ENCODE peak calls at places on chromosomes 16 and 17, in six cellular contexts. K is fibroblast of lung, P is K562, O is kidney, B is mammary epithelial cell, R is IMR-90. X is an unnamed sample.

GRCh38 chr17:10162034-10162433 is 36.4 kb downstream of the GAS7 start:
- DNase-seq in K (no peak), P (no peak), O (no peak), B (no peak), R (no peak), X (no peak)

GRCh38 chr16:11691235-11691634 is 23.0 kb downstream of the SNN start:
- DNase-seq in K (no peak), P (no peak), O (no peak), B (no peak), R (no peak), X (no peak)

GRCh38 chr17:43125967-43126910 is 1.1 kb upstream of the BRCA1 start:
- DNase-seq in K (no peak), P (peak), O (peak), B (peak), R (no peak), X (no peak)

GRCh38 chr17:40303706-40304450 is 5.1 kb upstream of the RARA start:
- DNase-seq in K (peak), P (no peak), O (no peak), B (no peak), R (peak), X (no peak)

GRCh38 chr17:35864853-35865252 is 3.8 kb downstream of the HEATR9 start:
- DNase-seq in K (no peak), P (no peak), O (no peak), B (no peak), R (no peak), X (no peak)

GRCh38 chr16:89102035-89102776 is 8.6 kb downstream of the ACSF3 start:
- DNase-seq in K (no peak), P (no peak), O (peak), B (no peak), R (no peak), X (no peak)

GRCh38 chr17:38609280-38610031 is 3.7 kb upstream of the SRCIN1 start:
- DNase-seq in K (no peak), P (no peak), O (no peak), B (no peak), R (no peak), X (no peak)

GRCh38 chr17:77054926-77055325 is 85.8 kb upstream of the SEC14L1 start:
- DNase-seq in K (no peak), P (no peak), O (no peak), B (no peak), R (no peak), X (no peak)

GRCh38 chr17:1871743-1872142 is 41.9 kb downstream of the RPA1 start:
- DNase-seq in K (no peak), P (no peak), O (no peak), B (no peak), R (no peak), X (no peak)

GRCh38 chr17:68868708-68869107 is 86.5 kb downstream of the ABCA8 start:
- DNase-seq in K (peak), P (no peak), O (no peak), B (no peak), R (peak), X (peak)

GRCh38 chr16:88610080-88610479 is 28.3 kb upstream of the IL17C start:
- DNase-seq in K (no peak), P (no peak), O (no peak), B (no peak), R (no peak), X (no peak)

GRCh38 chr17:50117202-50118040 is 12.5 kb downstream of the SAMD14 start:
- DNase-seq in K (peak), P (peak), O (peak), B (peak), R (peak), X (peak)

GRCh38 chr17:21202512-21202911 is 11.4 kb downstream of the TMEM11 start:
- DNase-seq in K (no peak), P (no peak), O (no peak), B (no peak), R (no peak), X (no peak)

GRCh38 chr17:46832945-46833839 is 14.7 kb upstream of the WNT3 start:
- DNase-seq in K (peak), P (no peak), O (no peak), B (no peak), R (peak), X (no peak)

GRCh38 chr17:29589524-29590260 is at the start of gene GIT1:
- DNase-seq in K (peak), P (peak), O (peak), B (peak), R (peak), X (peak)

GRCh38 chr17:29588017-29588557 is 1.4 kb downstream of the GIT1 start:
- DNase-seq in K (peak), P (no peak), O (no peak), B (no peak), R (no peak), X (peak)

GRCh38 chr17:29586676-29587469 is 2.6 kb downstream of the GIT1 start:
- DNase-seq in K (no peak), P (no peak), O (no peak), B (no peak), R (no peak), X (no peak)

GRCh38 chr17:29588561-29589411 is 662 bp downstream of the GIT1 start:
- DNase-seq in K (peak), P (peak), O (peak), B (no peak), R (peak), X (no peak)

DNA sequence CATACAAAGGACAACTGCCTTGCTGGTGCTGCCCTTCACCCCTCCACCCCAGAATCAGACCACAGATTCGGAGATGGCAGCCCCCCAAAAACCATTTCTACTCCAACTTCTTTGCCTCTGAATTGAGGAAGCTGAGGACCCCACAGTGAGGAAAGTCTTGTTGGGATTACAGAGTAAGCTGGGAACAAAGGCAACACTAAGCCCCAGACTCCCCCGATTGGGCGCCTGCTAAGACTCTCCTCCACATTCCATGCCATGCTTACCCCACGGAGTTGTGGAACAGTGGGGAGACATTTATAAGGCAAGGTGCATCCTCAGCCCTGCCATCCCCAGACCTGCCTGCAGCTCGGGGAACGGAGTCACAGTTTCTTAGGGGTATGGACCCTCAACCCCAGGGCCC is 1.9 kb downstream of the GIT1 start:
- DNase-seq in K (no peak), P (no peak), O (no peak), B (no peak), R (no peak), X (no peak)
- H3K4me3 ChIP-seq in K (peak), P (no peak), O (no peak), B (peak), R (no peak), X (peak)

DNA sequence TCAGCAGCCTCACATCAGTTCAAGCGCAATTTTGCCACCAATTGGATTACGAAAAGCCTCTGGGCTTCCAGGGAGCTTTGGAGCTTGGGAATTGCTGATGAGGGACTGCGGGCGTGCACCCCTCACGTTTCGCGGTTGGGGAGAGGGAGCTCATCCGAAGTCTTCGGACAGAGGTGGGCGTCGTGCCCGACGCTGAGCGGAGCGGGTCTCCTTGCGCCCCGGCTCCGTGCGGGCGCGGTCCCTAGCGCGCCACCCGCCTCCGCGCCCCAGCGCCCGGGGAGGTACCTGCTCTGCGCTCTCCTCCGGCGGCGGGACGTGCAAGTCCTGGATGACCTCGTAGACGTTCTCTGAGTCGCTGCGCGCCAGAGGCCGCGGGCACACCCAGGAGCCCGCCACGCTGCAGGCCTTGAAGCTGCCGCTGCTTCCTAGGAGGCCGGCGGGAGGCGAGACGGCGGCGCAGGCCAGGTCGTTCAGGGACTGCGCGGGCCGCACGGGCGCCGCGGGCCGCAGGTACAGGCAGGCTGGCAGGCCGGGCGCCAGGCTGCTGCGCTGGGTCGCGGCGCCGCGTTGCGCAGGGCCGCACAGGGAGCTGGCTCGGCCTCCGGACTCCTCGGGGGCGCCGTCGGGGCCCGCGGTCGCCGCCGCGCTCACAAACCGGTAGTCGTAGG is 3.2 kb downstream of the ARHGAP27 start:
- DNase-seq in K (no peak), P (no peak), O (peak), B (no peak), R (no peak), X (no peak)
- H3K9ac ChIP-seq in K (no peak), P (no peak), O (no peak), B (no peak), R (no peak), X (no peak)

GRCh38 chr17:57404073-57404472 is 147.8 kb downstream of the MSI2 start:
- DNase-seq in K (no peak), P (no peak), O (no peak), B (no peak), R (no peak), X (no peak)
- TF ChIP-seq CTCF in K (no peak), P (peak), O (no peak), B (no peak), R (no peak), X (no peak)

GRCh38 chr16:57799619-57800212 is 2.6 kb downstream of the KIFC3 start:
- DNase-seq in K (no peak), P (no peak), O (peak), B (no peak), R (no peak), X (no peak)
- H3K4me3 ChIP-seq in K (no peak), P (peak), O (peak), B (no peak), R (no peak), X (no peak)

GRCh38 chr17:79922161-79922569 is 82.9 kb upstream of the CBX4 start:
- DNase-seq in K (no peak), P (no peak), O (peak), B (no peak), R (no peak), X (no peak)
- H3K9ac ChIP-seq in K (no peak), P (no peak), O (no peak), B (no peak), R (no peak), X (no peak)

GRCh38 chr17:13140750-13141149 is 122.9 kb upstream of the ELAC2 start:
- DNase-seq in K (peak), P (no peak), O (no peak), B (no peak), R (peak), X (no peak)
- TF ChIP-seq CTCF in K (no peak), P (no peak), O (no peak), B (no peak), R (peak), X (no peak)

GRCh38 chr16:14606102-14606501 is 24.0 kb downstream of the PARN start:
- DNase-seq in K (no peak), P (no peak), O (no peak), B (no peak), R (no peak), X (no peak)
- H3K4me3 ChIP-seq in K (no peak), P (no peak), O (no peak), B (no peak), R (no peak), X (no peak)

GRCh38 chr17:79843917-79844815 is 4.9 kb upstream of the CBX4 start:
- DNase-seq in K (peak), P (no peak), O (peak), B (peak), R (peak), X (peak)
- H3K9ac ChIP-seq in K (peak), P (no peak), O (peak), B (no peak), R (peak), X (peak)

GRCh38 chr17:75748706-75749105 is 16.3 kb downstream of the GALK1 start:
- DNase-seq in K (no peak), P (no peak), O (peak), B (no peak), R (no peak), X (no peak)
- TF ChIP-seq CTCF in K (no peak), P (no peak), O (no peak), B (no peak), R (no peak), X (no peak)

DNA sequence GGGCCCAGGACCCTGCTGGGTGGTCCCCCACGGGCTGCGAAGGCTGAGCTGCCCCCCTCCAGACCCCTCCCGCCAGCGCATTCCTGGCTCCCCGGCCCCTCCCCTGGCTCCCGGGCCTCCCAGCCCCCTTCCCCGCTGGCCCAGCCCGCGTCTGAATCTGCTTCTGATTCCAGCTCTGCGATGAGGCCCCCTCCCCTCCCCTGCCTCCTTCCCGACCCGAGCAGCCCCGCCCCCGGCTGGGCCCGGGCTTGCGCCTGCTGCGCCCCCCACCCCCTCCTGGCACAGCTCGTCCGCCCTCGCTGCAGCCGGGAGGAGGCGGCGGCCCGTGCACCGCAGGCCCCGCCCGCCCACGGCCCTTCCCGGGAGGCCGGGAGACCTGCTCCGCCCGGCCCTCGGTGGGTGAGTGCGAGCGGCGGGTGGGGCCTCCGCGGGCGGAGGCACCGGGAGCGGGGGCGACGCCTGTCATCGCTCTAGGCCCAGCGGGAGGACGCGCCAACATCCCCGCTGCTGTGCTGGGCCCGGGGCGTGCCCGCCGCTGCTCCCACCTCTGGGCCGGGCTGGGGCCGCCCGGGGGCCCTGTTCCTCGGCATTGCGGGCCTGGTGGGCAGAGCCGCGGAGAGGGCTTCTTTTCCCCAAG is at the start of gene NTN3:
- DNase-seq in K (no peak), P (peak), O (no peak), B (no peak), R (no peak), X (no peak)
- H3K4me3 ChIP-seq in K (no peak), P (no peak), O (no peak), B (no peak), R (peak), X (no peak)

X was measured in endothelial cell of umbilical vein.